ENCODE peak calls at places on chromosomes 3 and 15, in six cellular contexts. O, Q, D, N, F and V are unnamed samples.

GRCh38 chr3:127044996-127045395 is 62.1 kb downstream of the PLXNA1 start:
- DNase-seq in O (no peak), Q (peak; percentile 61), D (no peak), N (peak; percentile 57), F (peak; percentile 47), V (no peak)

GRCh38 chr15:89132611-89133242 is 44.5 kb downstream of the ABHD2 start:
- DNase-seq in O (no peak), Q (no peak), D (no peak), N (no peak), F (no peak), V (no peak)

GRCh38 chr15:98924311-98925049 is 83.1 kb downstream of the PGPEP1L start:
- DNase-seq in O (no peak), Q (no peak), D (no peak), N (no peak), F (no peak), V (no peak)

GRCh38 chr15:99121207-99121606 is 16.3 kb downstream of the SYNM start:
- DNase-seq in O (no peak), Q (no peak), D (no peak), N (peak; percentile 78), F (peak; percentile 38), V (peak; percentile 70)

GRCh38 chr3:127036209-127037020 is 53.5 kb downstream of the PLXNA1 start:
- DNase-seq in O (no peak), Q (no peak), D (no peak), N (peak; percentile 77), F (peak; percentile 55), V (peak; percentile 64)

GRCh38 chr3:130820976-130821375 is 72.9 kb upstream of the ATP2C1 start:
- DNase-seq in O (no peak), Q (no peak), D (peak; percentile 24), N (no peak), F (no peak), V (no peak)

GRCh38 chr3:194247350-194247740 is 103.8 kb downstream of the CPN2 start:
- DNase-seq in O (no peak), Q (no peak), D (no peak), N (no peak), F (no peak), V (no peak)

GRCh38 chr15:56869573-56869972 is 48.9 kb upstream of the TCF12 start:
- DNase-seq in O (no peak), Q (peak; percentile 59), D (no peak), N (peak; percentile 85), F (peak; percentile 65), V (peak; percentile 72)

GRCh38 chr15:63339006-63339766 is 42.5 kb downstream of the CA12 start:
- DNase-seq in O (no peak), Q (no peak), D (no peak), N (no peak), F (no peak), V (no peak)

GRCh38 chr3:55569033-55569518 is 82.0 kb upstream of the WNT5A start:
- DNase-seq in O (no peak), Q (no peak), D (no peak), N (no peak), F (no peak), V (no peak)

GRCh38 chr3:13077431-13078157 is 4.4 kb upstream of the IQSEC1 start:
- DNase-seq in O (no peak), Q (no peak), D (no peak), N (no peak), F (no peak), V (no peak)

GRCh38 chr3:73086071-73086494 is 24.6 kb downstream of the EBLN2 start:
- DNase-seq in O (no peak), Q (peak; percentile 60), D (peak; percentile 21), N (no peak), F (peak; percentile 73), V (no peak)

GRCh38 chr3:153257673-153258351 is 95.8 kb downstream of the RAP2B start:
- DNase-seq in O (no peak), Q (no peak), D (no peak), N (no peak), F (no peak), V (no peak)

GRCh38 chr15:72535911-72536310 is 61.8 kb downstream of the ARIH1 start:
- DNase-seq in O (no peak), Q (no peak), D (no peak), N (no peak), F (no peak), V (no peak)

GRCh38 chr3:152458725-152459515 is 190.2 kb downstream of the MBNL1 start:
- DNase-seq in O (no peak), Q (no peak), D (no peak), N (no peak), F (no peak), V (no peak)

GRCh38 chr15:71002321-71002720 is 109.7 kb downstream of the LRRC49 start:
- DNase-seq in O (no peak), Q (no peak), D (no peak), N (no peak), F (no peak), V (no peak)

GRCh38 chr3:186166036-186166435 is 57.1 kb upstream of the ETV5 start:
- DNase-seq in O (no peak), Q (no peak), D (no peak), N (no peak), F (no peak), V (no peak)

GRCh38 chr3:159837725-159838124 is 150.9 kb upstream of the IL12A start:
- DNase-seq in O (no peak), Q (no peak), D (no peak), N (no peak), F (no peak), V (no peak)

GRCh38 chr15:77415450-77416448 is 4.2 kb downstream of the PEAK1 start:
- DNase-seq in O (no peak), Q (peak; percentile 52), D (peak; percentile 47), N (no peak), F (no peak), V (no peak)

GRCh38 chr3:22988566-22988965 is 214.6 kb upstream of the UBE2E2 start:
- DNase-seq in O (no peak), Q (no peak), D (no peak), N (no peak), F (no peak), V (no peak)

GRCh38 chr3:88149146-88149515 is 628 bp upstream of the C3orf38 start:
- DNase-seq in O (no peak), Q (peak; percentile 57), D (no peak), N (peak; percentile 74), F (no peak), V (no peak)

GRCh38 chr15:66472176-66472999 is 25.2 kb downstream of the SNAPC5 start:
- DNase-seq in O (peak; percentile 1), Q (no peak), D (peak; percentile 22), N (no peak), F (no peak), V (no peak)

GRCh38 chr3:149224736-149225594 is 3.3 kb upstream of the CP start:
- DNase-seq in O (no peak), Q (no peak), D (no peak), N (no peak), F (no peak), V (no peak)

GRCh38 chr3:153330891-153331290 is 168.9 kb downstream of the RAP2B start:
- DNase-seq in O (no peak), Q (no peak), D (no peak), N (no peak), F (no peak), V (no peak)

GRCh38 chr15:72797834-72798233 is 14.3 kb upstream of the ADPGK start:
- DNase-seq in O (no peak), Q (no peak), D (no peak), N (no peak), F (no peak), V (no peak)

GRCh38 chr15:76730262-76730661 is 174.9 kb downstream of the SCAPER start:
- DNase-seq in O (no peak), Q (no peak), D (no peak), N (no peak), F (no peak), V (no peak)

GRCh38 chr15:51924146-51925068 is 47.2 kb downstream of the LEO1 start:
- DNase-seq in O (no peak), Q (peak; percentile 56), D (no peak), N (no peak), F (no peak), V (no peak)

GRCh38 chr3:177109688-177110087 is 87.6 kb downstream of the TBL1XR1 start:
- DNase-seq in O (no peak), Q (no peak), D (no peak), N (no peak), F (no peak), V (no peak)

GRCh38 chr3:59052803-59053411 is 3.1 kb upstream of the CFAP20DC start:
- DNase-seq in O (no peak), Q (peak; percentile 77), D (peak; percentile 38), N (no peak), F (no peak), V (no peak)

GRCh38 chr15:75067123-75067854 is 43.9 kb downstream of the PPCDC start:
- DNase-seq in O (no peak), Q (no peak), D (no peak), N (no peak), F (no peak), V (no peak)

GRCh38 chr3:171811913-171812321 is 1.6 kb upstream of the PLD1 start:
- DNase-seq in O (no peak), Q (no peak), D (peak; percentile 61), N (no peak), F (no peak), V (peak; percentile 79)

GRCh38 chr15:85692873-85693272 is 101.9 kb downstream of the KLHL25 start:
- DNase-seq in O (no peak), Q (no peak), D (no peak), N (no peak), F (no peak), V (no peak)

GRCh38 chr3:167113466-167113865 is 266.6 kb downstream of the ZBBX start:
- DNase-seq in O (no peak), Q (no peak), D (no peak), N (no peak), F (no peak), V (no peak)

GRCh38 chr15:30043211-30043655 is 39.5 kb upstream of the GOLGA8J start:
- DNase-seq in O (no peak), Q (no peak), D (no peak), N (no peak), F (no peak), V (no peak)

GRCh38 chr3:123728991-123729390 is 144.1 kb upstream of the HACD2 start:
- DNase-seq in O (no peak), Q (no peak), D (no peak), N (no peak), F (no peak), V (no peak)

GRCh38 chr3:184636774-184637316 is 75.0 kb downstream of the MAGEF1 start:
- DNase-seq in O (no peak), Q (no peak), D (peak; percentile 29), N (no peak), F (no peak), V (no peak)

GRCh38 chr3:101179637-101180036 is 140.7 kb downstream of the IMPG2 start:
- DNase-seq in O (no peak), Q (no peak), D (no peak), N (peak; percentile 78), F (no peak), V (no peak)

GRCh38 chr3:177640319-177640997 is 443.2 kb upstream of the TBL1XR1 start:
- DNase-seq in O (no peak), Q (peak; percentile 8), D (no peak), N (peak; percentile 38), F (no peak), V (no peak)